ENCODE peak calls at places on chromosomes 13 and 19, in four cellular contexts. One of them, this sample, is unnamed.
A peak's percentile ranks its signal among the peaks of the same experiment; 100 is the strongest.

GRCh38 chr13:48896312-48896711 is 79.4 kb upstream of the FNDC3A start:
- DNase-seq in stimulated activated CD8-positive, alpha-beta memory T cell treated with anti-CD3 and anti-CD28 coated beads, Interleukin-2, amount 100 ng/mL, for 1 hour: no peak
- DNase-seq in neural crest cell: no peak
- DNase-seq in hepatic stellate cell: no peak
- DNase-seq in this sample: no peak

GRCh38 chr19:32168111-32168510 is 177.3 kb upstream of the ZNF507 start:
- DNase-seq in neural crest cell: no peak
- DNase-seq in hepatic stellate cell: no peak
- DNase-seq in stimulated activated CD8-positive, alpha-beta memory T cell treated with anti-CD3 and anti-CD28 coated beads, Interleukin-2, amount 100 ng/mL, for 1 hour: no peak
- DNase-seq in this sample: no peak

GRCh38 chr13:97030705-97031452 is 36.6 kb upstream of the OXGR1 start:
- DNase-seq in hepatic stellate cell: peak; percentile 29
- DNase-seq in neural crest cell: no peak
- DNase-seq in stimulated activated CD8-positive, alpha-beta memory T cell treated with anti-CD3 and anti-CD28 coated beads, Interleukin-2, amount 100 ng/mL, for 1 hour: no peak
- DNase-seq in this sample: peak; percentile 9

GRCh38 chr13:113918981-113919646 is 54.8 kb downstream of the C13orf46 start:
- DNase-seq in stimulated activated CD8-positive, alpha-beta memory T cell treated with anti-CD3 and anti-CD28 coated beads, Interleukin-2, amount 100 ng/mL, for 1 hour: no peak
- DNase-seq in neural crest cell: no peak
- DNase-seq in hepatic stellate cell: no peak
- DNase-seq in this sample: no peak

GRCh38 chr19:19062454-19063182 is 1.2 kb upstream of the SLC25A42 start:
- DNase-seq in neural crest cell: no peak
- DNase-seq in hepatic stellate cell: peak; percentile 58
- DNase-seq in stimulated activated CD8-positive, alpha-beta memory T cell treated with anti-CD3 and anti-CD28 coated beads, Interleukin-2, amount 100 ng/mL, for 1 hour: no peak
- DNase-seq in this sample: peak; percentile 38

GRCh38 chr13:43085545-43085944 is 62.2 kb downstream of the DNAJC15 start:
- DNase-seq in neural crest cell: no peak
- DNase-seq in hepatic stellate cell: peak; percentile 7
- DNase-seq in stimulated activated CD8-positive, alpha-beta memory T cell treated with anti-CD3 and anti-CD28 coated beads, Interleukin-2, amount 100 ng/mL, for 1 hour: no peak
- DNase-seq in this sample: no peak

GRCh38 chr19:11373166-11373884 is 1.1 kb upstream of the SWSAP1 start:
- DNase-seq in stimulated activated CD8-positive, alpha-beta memory T cell treated with anti-CD3 and anti-CD28 coated beads, Interleukin-2, amount 100 ng/mL, for 1 hour: no peak
- DNase-seq in hepatic stellate cell: peak; percentile 63
- DNase-seq in neural crest cell: peak; percentile 65
- DNase-seq in this sample: no peak

GRCh38 chr19:3977242-3978143 is 6.6 kb upstream of the DAPK3 start:
- DNase-seq in neural crest cell: no peak
- DNase-seq in hepatic stellate cell: no peak
- DNase-seq in stimulated activated CD8-positive, alpha-beta memory T cell treated with anti-CD3 and anti-CD28 coated beads, Interleukin-2, amount 100 ng/mL, for 1 hour: no peak
- DNase-seq in this sample: no peak

GRCh38 chr19:1756264-1756663 is 3.0 kb downstream of the ONECUT3 start:
- DNase-seq in hepatic stellate cell: no peak
- DNase-seq in stimulated activated CD8-positive, alpha-beta memory T cell treated with anti-CD3 and anti-CD28 coated beads, Interleukin-2, amount 100 ng/mL, for 1 hour: no peak
- DNase-seq in neural crest cell: no peak
- DNase-seq in this sample: no peak

GRCh38 chr19:46111376-46111775 is 13.1 kb downstream of the IGFL3 start:
- DNase-seq in neural crest cell: no peak
- DNase-seq in stimulated activated CD8-positive, alpha-beta memory T cell treated with anti-CD3 and anti-CD28 coated beads, Interleukin-2, amount 100 ng/mL, for 1 hour: no peak
- DNase-seq in hepatic stellate cell: no peak
- DNase-seq in this sample: no peak

GRCh38 chr19:8635422-8635821 is 5.0 kb downstream of the NFILZ start:
- DNase-seq in hepatic stellate cell: no peak
- DNase-seq in stimulated activated CD8-positive, alpha-beta memory T cell treated with anti-CD3 and anti-CD28 coated beads, Interleukin-2, amount 100 ng/mL, for 1 hour: no peak
- DNase-seq in neural crest cell: no peak
- DNase-seq in this sample: no peak

GRCh38 chr13:99983401-99984133 is 2.0 kb downstream of the ZIC2 start:
- DNase-seq in hepatic stellate cell: no peak
- DNase-seq in neural crest cell: no peak
- DNase-seq in stimulated activated CD8-positive, alpha-beta memory T cell treated with anti-CD3 and anti-CD28 coated beads, Interleukin-2, amount 100 ng/mL, for 1 hour: no peak
- DNase-seq in this sample: no peak

GRCh38 chr19:41540041-41540695 is 35.8 kb upstream of the CEACAM21 start:
- DNase-seq in stimulated activated CD8-positive, alpha-beta memory T cell treated with anti-CD3 and anti-CD28 coated beads, Interleukin-2, amount 100 ng/mL, for 1 hour: no peak
- DNase-seq in hepatic stellate cell: no peak
- DNase-seq in neural crest cell: no peak
- DNase-seq in this sample: no peak

GRCh38 chr19:48674921-48675824 is 2.4 kb upstream of the NTN5 start:
- DNase-seq in hepatic stellate cell: peak; percentile 95
- DNase-seq in neural crest cell: peak; percentile 88
- DNase-seq in stimulated activated CD8-positive, alpha-beta memory T cell treated with anti-CD3 and anti-CD28 coated beads, Interleukin-2, amount 100 ng/mL, for 1 hour: peak; percentile 41
- DNase-seq in this sample: peak; percentile 39

GRCh38 chr13:23547000-23547590 is 23.1 kb upstream of the TNFRSF19 start:
- DNase-seq in neural crest cell: no peak
- DNase-seq in hepatic stellate cell: peak; percentile 28
- DNase-seq in stimulated activated CD8-positive, alpha-beta memory T cell treated with anti-CD3 and anti-CD28 coated beads, Interleukin-2, amount 100 ng/mL, for 1 hour: no peak
- DNase-seq in this sample: no peak

GRCh38 chr19:10430505-10431253 is 10.3 kb downstream of the PDE4A start:
- DNase-seq in neural crest cell: no peak
- DNase-seq in hepatic stellate cell: peak; percentile 86
- DNase-seq in stimulated activated CD8-positive, alpha-beta memory T cell treated with anti-CD3 and anti-CD28 coated beads, Interleukin-2, amount 100 ng/mL, for 1 hour: no peak
- DNase-seq in this sample: no peak

GRCh38 chr19:17755977-17756670 is 4.8 kb downstream of the FCHO1 start:
- DNase-seq in neural crest cell: peak; percentile 79
- DNase-seq in stimulated activated CD8-positive, alpha-beta memory T cell treated with anti-CD3 and anti-CD28 coated beads, Interleukin-2, amount 100 ng/mL, for 1 hour: no peak
- DNase-seq in hepatic stellate cell: no peak
- DNase-seq in this sample: no peak

GRCh38 chr13:98206946-98207345 is 29.9 kb upstream of the RNF113B start:
- DNase-seq in neural crest cell: no peak
- DNase-seq in stimulated activated CD8-positive, alpha-beta memory T cell treated with anti-CD3 and anti-CD28 coated beads, Interleukin-2, amount 100 ng/mL, for 1 hour: no peak
- DNase-seq in hepatic stellate cell: peak; percentile 80
- DNase-seq in this sample: peak; percentile 94

GRCh38 chr13:85383291-85383690 is 415.9 kb downstream of the SLITRK6 start:
- DNase-seq in hepatic stellate cell: no peak
- DNase-seq in neural crest cell: no peak
- DNase-seq in stimulated activated CD8-positive, alpha-beta memory T cell treated with anti-CD3 and anti-CD28 coated beads, Interleukin-2, amount 100 ng/mL, for 1 hour: no peak
- DNase-seq in this sample: no peak

GRCh38 chr13:24135674-24136300 is 24.7 kb upstream of the SPATA13 start:
- DNase-seq in hepatic stellate cell: peak; percentile 38
- DNase-seq in stimulated activated CD8-positive, alpha-beta memory T cell treated with anti-CD3 and anti-CD28 coated beads, Interleukin-2, amount 100 ng/mL, for 1 hour: no peak
- DNase-seq in neural crest cell: no peak
- DNase-seq in this sample: peak; percentile 4

GRCh38 chr19:55658846-55659459 is 4.1 kb downstream of the U2AF2 start:
- DNase-seq in hepatic stellate cell: no peak
- DNase-seq in neural crest cell: no peak
- DNase-seq in stimulated activated CD8-positive, alpha-beta memory T cell treated with anti-CD3 and anti-CD28 coated beads, Interleukin-2, amount 100 ng/mL, for 1 hour: no peak
- DNase-seq in this sample: no peak

GRCh38 chr13:25018729-25019115 is 77.2 kb upstream of the PABPC3 start:
- DNase-seq in neural crest cell: no peak
- DNase-seq in stimulated activated CD8-positive, alpha-beta memory T cell treated with anti-CD3 and anti-CD28 coated beads, Interleukin-2, amount 100 ng/mL, for 1 hour: no peak
- DNase-seq in hepatic stellate cell: no peak
- DNase-seq in this sample: no peak

GRCh38 chr19:46508206-46508605 is 12.5 kb upstream of the PNMA8B start:
- DNase-seq in neural crest cell: no peak
- DNase-seq in stimulated activated CD8-positive, alpha-beta memory T cell treated with anti-CD3 and anti-CD28 coated beads, Interleukin-2, amount 100 ng/mL, for 1 hour: no peak
- DNase-seq in hepatic stellate cell: no peak
- DNase-seq in this sample: no peak

GRCh38 chr13:97810152-97810551 is 143.3 kb upstream of the IPO5 start:
- DNase-seq in hepatic stellate cell: peak; percentile 3
- DNase-seq in neural crest cell: no peak
- DNase-seq in stimulated activated CD8-positive, alpha-beta memory T cell treated with anti-CD3 and anti-CD28 coated beads, Interleukin-2, amount 100 ng/mL, for 1 hour: no peak
- DNase-seq in this sample: no peak

GRCh38 chr13:59487883-59488282 is 675.8 kb downstream of the DIAPH3 start:
- DNase-seq in hepatic stellate cell: no peak
- DNase-seq in neural crest cell: no peak
- DNase-seq in stimulated activated CD8-positive, alpha-beta memory T cell treated with anti-CD3 and anti-CD28 coated beads, Interleukin-2, amount 100 ng/mL, for 1 hour: no peak
- DNase-seq in this sample: no peak

GRCh38 chr19:15452111-15453047 is 2.6 kb upstream of the WIZ start:
- DNase-seq in stimulated activated CD8-positive, alpha-beta memory T cell treated with anti-CD3 and anti-CD28 coated beads, Interleukin-2, amount 100 ng/mL, for 1 hour: no peak
- DNase-seq in neural crest cell: peak; percentile 65
- DNase-seq in hepatic stellate cell: peak; percentile 96
- DNase-seq in this sample: no peak

GRCh38 chr13:27954406-27954851 is 14.7 kb downstream of the CDX2 start:
- DNase-seq in hepatic stellate cell: peak; percentile 5
- DNase-seq in neural crest cell: no peak
- DNase-seq in stimulated activated CD8-positive, alpha-beta memory T cell treated with anti-CD3 and anti-CD28 coated beads, Interleukin-2, amount 100 ng/mL, for 1 hour: no peak
- DNase-seq in this sample: no peak

GRCh38 chr19:38839816-38840582 is 8.4 kb upstream of the ECH1 start:
- DNase-seq in neural crest cell: no peak
- DNase-seq in hepatic stellate cell: no peak
- DNase-seq in stimulated activated CD8-positive, alpha-beta memory T cell treated with anti-CD3 and anti-CD28 coated beads, Interleukin-2, amount 100 ng/mL, for 1 hour: no peak
- DNase-seq in this sample: no peak

GRCh38 chr13:106744516-106744915 is 176.6 kb upstream of the ARGLU1 start:
- DNase-seq in neural crest cell: no peak
- DNase-seq in stimulated activated CD8-positive, alpha-beta memory T cell treated with anti-CD3 and anti-CD28 coated beads, Interleukin-2, amount 100 ng/mL, for 1 hour: no peak
- DNase-seq in hepatic stellate cell: no peak
- DNase-seq in this sample: no peak

GRCh38 chr19:2475018-2475701 is 767 bp upstream of the GADD45B start:
- DNase-seq in neural crest cell: peak; percentile 40
- DNase-seq in stimulated activated CD8-positive, alpha-beta memory T cell treated with anti-CD3 and anti-CD28 coated beads, Interleukin-2, amount 100 ng/mL, for 1 hour: no peak
- DNase-seq in hepatic stellate cell: peak; percentile 69
- DNase-seq in this sample: peak; percentile 58

GRCh38 chr19:46951236-46951986 is 68.2 kb upstream of the NPAS1 start:
- DNase-seq in hepatic stellate cell: no peak
- DNase-seq in stimulated activated CD8-positive, alpha-beta memory T cell treated with anti-CD3 and anti-CD28 coated beads, Interleukin-2, amount 100 ng/mL, for 1 hour: no peak
- DNase-seq in neural crest cell: no peak
- DNase-seq in this sample: peak; percentile 98

GRCh38 chr13:74144269-74144668 is 10.1 kb upstream of the KLF12 start:
- DNase-seq in stimulated activated CD8-positive, alpha-beta memory T cell treated with anti-CD3 and anti-CD28 coated beads, Interleukin-2, amount 100 ng/mL, for 1 hour: no peak
- DNase-seq in neural crest cell: no peak
- DNase-seq in hepatic stellate cell: no peak
- DNase-seq in this sample: no peak

GRCh38 chr19:29610213-29610573 is 4.1 kb downstream of the POP4 start:
- DNase-seq in stimulated activated CD8-positive, alpha-beta memory T cell treated with anti-CD3 and anti-CD28 coated beads, Interleukin-2, amount 100 ng/mL, for 1 hour: no peak
- DNase-seq in neural crest cell: no peak
- DNase-seq in hepatic stellate cell: no peak
- DNase-seq in this sample: no peak

GRCh38 chr13:30859326-30859725 is 46.7 kb upstream of the MEDAG start:
- DNase-seq in hepatic stellate cell: no peak
- DNase-seq in stimulated activated CD8-positive, alpha-beta memory T cell treated with anti-CD3 and anti-CD28 coated beads, Interleukin-2, amount 100 ng/mL, for 1 hour: no peak
- DNase-seq in neural crest cell: no peak
- DNase-seq in this sample: no peak

GRCh38 chr19:11420429-11420893 is 1.3 kb upstream of the RGL3 start:
- DNase-seq in stimulated activated CD8-positive, alpha-beta memory T cell treated with anti-CD3 and anti-CD28 coated beads, Interleukin-2, amount 100 ng/mL, for 1 hour: no peak
- DNase-seq in neural crest cell: no peak
- DNase-seq in hepatic stellate cell: peak; percentile 41
- DNase-seq in this sample: no peak

GRCh38 chr13:51191743-51192142 is 30.5 kb upstream of the FAM124A start:
- DNase-seq in hepatic stellate cell: no peak
- DNase-seq in stimulated activated CD8-positive, alpha-beta memory T cell treated with anti-CD3 and anti-CD28 coated beads, Interleukin-2, amount 100 ng/mL, for 1 hour: no peak
- DNase-seq in neural crest cell: no peak
- DNase-seq in this sample: no peak

GRCh38 chr13:59208405-59209195 is 955.1 kb downstream of the DIAPH3 start:
- DNase-seq in stimulated activated CD8-positive, alpha-beta memory T cell treated with anti-CD3 and anti-CD28 coated beads, Interleukin-2, amount 100 ng/mL, for 1 hour: no peak
- DNase-seq in hepatic stellate cell: no peak
- DNase-seq in neural crest cell: no peak
- DNase-seq in this sample: no peak

GRCh38 chr19:30017172-30017571 is 75.1 kb downstream of the URI1 start:
- DNase-seq in neural crest cell: no peak
- DNase-seq in hepatic stellate cell: no peak
- DNase-seq in stimulated activated CD8-positive, alpha-beta memory T cell treated with anti-CD3 and anti-CD28 coated beads, Interleukin-2, amount 100 ng/mL, for 1 hour: no peak
- DNase-seq in this sample: no peak